ENCODE peak calls at places on chromosomes 13 and 19, in four cellular contexts. One of them, this sample, is unnamed.

GRCh38 chr13:104321756-104322155 is 1255.5 kb upstream of the SLC10A2 start:
- DNase-seq in T-helper 1 cell: no peak
- DNase-seq in amygdala: no peak
- DNase-seq in GM19239: no peak
- DNase-seq in this sample: no peak

GRCh38 chr19:15118789-15119494 is 11.7 kb downstream of the SYDE1 start:
- DNase-seq in amygdala: no peak
- DNase-seq in T-helper 1 cell: no peak
- DNase-seq in GM19239: no peak
- DNase-seq in this sample: no peak

GRCh38 chr19:48751835-48752510 is 468 bp downstream of the FUT1 start:
- DNase-seq in GM19239: no peak
- DNase-seq in amygdala: no peak
- DNase-seq in T-helper 1 cell: no peak
- DNase-seq in this sample: no peak

GRCh38 chr13:95239293-95239692 is 62.0 kb downstream of the ABCC4 start:
- DNase-seq in T-helper 1 cell: no peak
- DNase-seq in amygdala: no peak
- DNase-seq in GM19239: no peak
- DNase-seq in this sample: peak

GRCh38 chr13:50909605-50910482 is at the start of gene RNASEH2B:
- DNase-seq in amygdala: peak
- DNase-seq in T-helper 1 cell: peak
- DNase-seq in GM19239: peak
- DNase-seq in this sample: no peak

GRCh38 chr19:2720777-2721569 is at the start of gene DIRAS1:
- DNase-seq in T-helper 1 cell: no peak
- DNase-seq in GM19239: no peak
- DNase-seq in amygdala: no peak
- DNase-seq in this sample: no peak

GRCh38 chr19:38055655-38056521 is 148.9 kb downstream of the SIPA1L3 start:
- DNase-seq in amygdala: no peak
- DNase-seq in T-helper 1 cell: no peak
- DNase-seq in GM19239: no peak
- DNase-seq in this sample: peak

GRCh38 chr19:55119053-55119452 is 1.6 kb upstream of the PPP1R12C start:
- DNase-seq in amygdala: no peak
- DNase-seq in T-helper 1 cell: no peak
- DNase-seq in GM19239: no peak
- DNase-seq in this sample: no peak

GRCh38 chr19:38519988-38520387 is 86.5 kb downstream of the RYR1 start:
- DNase-seq in T-helper 1 cell: no peak
- DNase-seq in GM19239: no peak
- DNase-seq in amygdala: no peak
- DNase-seq in this sample: no peak

GRCh38 chr19:17676295-17676694 is 11.9 kb downstream of the UNC13A start:
- DNase-seq in amygdala: no peak
- DNase-seq in T-helper 1 cell: no peak
- DNase-seq in GM19239: no peak
- DNase-seq in this sample: no peak

GRCh38 chr13:111897846-111898215 is 169.1 kb upstream of the SOX1 start:
- DNase-seq in GM19239: no peak
- DNase-seq in amygdala: no peak
- DNase-seq in T-helper 1 cell: no peak
- DNase-seq in this sample: no peak

GRCh38 chr19:45499196-45500180 is 1.2 kb downstream of the PPM1N start:
- DNase-seq in T-helper 1 cell: peak
- DNase-seq in GM19239: no peak
- DNase-seq in amygdala: no peak
- DNase-seq in this sample: no peak

GRCh38 chr13:40058757-40059236 is 403.3 kb downstream of the COG6 start:
- DNase-seq in T-helper 1 cell: peak
- DNase-seq in GM19239: no peak
- DNase-seq in amygdala: no peak
- DNase-seq in this sample: no peak

GRCh38 chr13:92719868-92720267 is 506.7 kb upstream of the GPC6 start:
- DNase-seq in GM19239: no peak
- DNase-seq in amygdala: no peak
- DNase-seq in T-helper 1 cell: no peak
- DNase-seq in this sample: no peak

GRCh38 chr13:111668451-111668850 is 348.0 kb downstream of the TEX29 start:
- DNase-seq in amygdala: no peak
- DNase-seq in T-helper 1 cell: no peak
- DNase-seq in GM19239: no peak
- DNase-seq in this sample: no peak

GRCh38 chr13:55497486-55497885 is 1643.2 kb upstream of the PRR20A start:
- DNase-seq in amygdala: no peak
- DNase-seq in GM19239: no peak
- DNase-seq in T-helper 1 cell: no peak
- DNase-seq in this sample: no peak

GRCh38 chr13:92657565-92657964 is 569.0 kb upstream of the GPC6 start:
- DNase-seq in amygdala: no peak
- DNase-seq in T-helper 1 cell: no peak
- DNase-seq in GM19239: no peak
- DNase-seq in this sample: no peak

GRCh38 chr19:52896431-52897148 is 845 bp downstream of the ZNF320 start:
- DNase-seq in T-helper 1 cell: no peak
- DNase-seq in amygdala: no peak
- DNase-seq in GM19239: peak
- DNase-seq in this sample: no peak

GRCh38 chr19:48461982-48462655 is 6.7 kb downstream of the KCNJ14 start:
- DNase-seq in amygdala: no peak
- DNase-seq in GM19239: no peak
- DNase-seq in T-helper 1 cell: no peak
- DNase-seq in this sample: no peak

GRCh38 chr19:4844348-4845179 is 13.1 kb upstream of the TICAM1 start:
- DNase-seq in T-helper 1 cell: no peak
- DNase-seq in amygdala: no peak
- DNase-seq in GM19239: no peak
- DNase-seq in this sample: no peak

GRCh38 chr19:3098515-3099346 is 4.6 kb downstream of the GNA11 start:
- DNase-seq in T-helper 1 cell: peak
- DNase-seq in amygdala: no peak
- DNase-seq in GM19239: no peak
- DNase-seq in this sample: no peak

GRCh38 chr19:42051166-42052115 is 18.6 kb downstream of the GRIK5 start:
- DNase-seq in T-helper 1 cell: peak
- DNase-seq in GM19239: no peak
- DNase-seq in amygdala: no peak
- DNase-seq in this sample: no peak

GRCh38 chr13:106143930-106144709 is 391.3 kb downstream of the EFNB2 start:
- DNase-seq in amygdala: no peak
- DNase-seq in T-helper 1 cell: no peak
- DNase-seq in GM19239: no peak
- DNase-seq in this sample: no peak

GRCh38 chr13:99303863-99304521 is 3.2 kb downstream of the GPR183 start:
- DNase-seq in T-helper 1 cell: peak
- DNase-seq in amygdala: no peak
- DNase-seq in GM19239: no peak
- DNase-seq in this sample: no peak

GRCh38 chr13:113105032-113105993 is at the start of gene F7:
- DNase-seq in amygdala: no peak
- DNase-seq in GM19239: no peak
- DNase-seq in T-helper 1 cell: no peak
- DNase-seq in this sample: no peak

GRCh38 chr19:45506991-45507863 is at the start of gene VASP:
- DNase-seq in T-helper 1 cell: peak
- DNase-seq in amygdala: peak
- DNase-seq in GM19239: peak
- DNase-seq in this sample: peak

GRCh38 chr19:42042455-42043170 is 27.4 kb downstream of the GRIK5 start:
- DNase-seq in T-helper 1 cell: no peak
- DNase-seq in amygdala: no peak
- DNase-seq in GM19239: no peak
- DNase-seq in this sample: peak

GRCh38 chr19:3073931-3074595 is 11.8 kb upstream of the TLE5 start:
- DNase-seq in GM19239: no peak
- DNase-seq in T-helper 1 cell: no peak
- DNase-seq in amygdala: no peak
- DNase-seq in this sample: no peak

GRCh38 chr19:10838377-10838776 is 2.4 kb upstream of the TMED1 start:
- DNase-seq in GM19239: no peak
- DNase-seq in T-helper 1 cell: no peak
- DNase-seq in amygdala: no peak
- DNase-seq in this sample: no peak

GRCh38 chr13:37918116-37919100 is 48.8 kb upstream of the TRPC4 start:
- DNase-seq in amygdala: no peak
- DNase-seq in GM19239: no peak
- DNase-seq in T-helper 1 cell: no peak
- DNase-seq in this sample: no peak

GRCh38 chr13:109836629-109837607 is 50.5 kb upstream of the IRS2 start:
- DNase-seq in GM19239: no peak
- DNase-seq in T-helper 1 cell: no peak
- DNase-seq in amygdala: no peak
- DNase-seq in this sample: no peak

GRCh38 chr13:111623170-111623569 is 302.7 kb downstream of the TEX29 start:
- DNase-seq in T-helper 1 cell: no peak
- DNase-seq in GM19239: no peak
- DNase-seq in amygdala: no peak
- DNase-seq in this sample: no peak

GRCh38 chr13:77009011-77009410 is 17.1 kb downstream of the CLN5 start:
- DNase-seq in amygdala: no peak
- DNase-seq in GM19239: no peak
- DNase-seq in T-helper 1 cell: peak
- DNase-seq in this sample: no peak

This sample was measured in DMS 273 treated with DMSO at 0.1 percent for 48 hours.